ENCODE peak calls at places on chromosomes 11 and 22, in eight cellular contexts. T is stimulated activated CD8-positive, alpha-beta memory T cell treated with anti-CD3 and anti-CD28 coated beads, Interleukin-15, amount 100 ng/mL, for 4 hours; I is upper lobe of right lung; A is RPMI8226; S is midbrain; W is NCI-H2029; P is non-pigmented ciliary epithelial cell; J is naive thymus-derived CD4-positive, alpha-beta T cell. X is an unnamed sample.

GRCh38 chr11:105673089-105673488 is 63.2 kb downstream of the GRIA4 start:
- DNase-seq in S (peak), J (no peak), I (no peak), T (no peak), W (no peak), P (peak), A (peak), X (peak)

GRCh38 chr11:73410627-73411026 is 34.4 kb downstream of the RELT start:
- DNase-seq in W (no peak), J (no peak), I (no peak), P (no peak), T (no peak), S (no peak), A (no peak), X (no peak)

GRCh38 chr22:46735747-46736608 is 2.1 kb downstream of the CERK start:
- DNase-seq in J (no peak), I (no peak), A (no peak), W (no peak), P (no peak), S (no peak), T (no peak), X (no peak)

GRCh38 chr11:6351782-6352181 is 31.5 kb upstream of the CAVIN3 start:
- DNase-seq in A (no peak), T (no peak), J (no peak), I (no peak), W (no peak), P (no peak), S (no peak), X (no peak)

GRCh38 chr22:27990879-27991278 is 71.8 kb upstream of the PITPNB start:
- DNase-seq in I (no peak), A (peak), S (no peak), J (no peak), P (no peak), W (no peak), T (no peak), X (no peak)

GRCh38 chr11:68384530-68385081 is 72.2 kb downstream of the LRP5 start:
- DNase-seq in S (no peak), W (no peak), J (no peak), A (no peak), I (no peak), T (no peak), P (no peak), X (no peak)

GRCh38 chr22:50270302-50271010 is at the start of gene MAPK11:
- DNase-seq in J (peak), S (peak), A (peak), P (no peak), I (peak), W (peak), T (peak), X (no peak)

GRCh38 chr11:71431271-71431670 is 16.9 kb downstream of the DHCR7 start:
- DNase-seq in I (peak), T (no peak), P (no peak), A (no peak), J (no peak), S (no peak), W (no peak), X (no peak)

GRCh38 chr11:10305964-10306918 is 1.4 kb downstream of the ADM start:
- DNase-seq in J (peak), I (no peak), T (no peak), S (no peak), W (peak), A (peak), P (no peak), X (peak)

GRCh38 chr11:109865558-109866186 is 227.5 kb upstream of the ZC3H12C start:
- DNase-seq in S (peak), W (no peak), I (no peak), P (no peak), A (no peak), T (no peak), J (no peak), X (no peak)

GRCh38 chr22:23759566-23759965 is 3.2 kb upstream of the C22orf15 start:
- DNase-seq in I (no peak), J (no peak), A (no peak), T (no peak), P (no peak), W (no peak), S (no peak), X (no peak)

GRCh38 chr11:44623321-44623715 is 57.9 kb downstream of the CD82 start:
- DNase-seq in P (no peak), J (no peak), I (peak), W (no peak), S (no peak), A (no peak), T (no peak), X (no peak)

GRCh38 chr11:78417888-78418583 is 416 bp upstream of the GAB2 start:
- DNase-seq in S (peak), I (peak), J (peak), A (peak), P (no peak), W (peak), T (peak), X (peak)

GRCh38 chr11:2312232-2313042 is 10.6 kb downstream of the TSPAN32 start:
- DNase-seq in W (no peak), J (no peak), I (peak), A (no peak), P (no peak), T (no peak), S (no peak), X (no peak)

GRCh38 chr11:66604161-66604560 is 11.2 kb downstream of the CCS start:
- DNase-seq in P (no peak), T (no peak), S (no peak), W (no peak), I (no peak), A (no peak), J (no peak), X (no peak)

GRCh38 chr22:42769574-42770447 is 49.1 kb upstream of the A4GALT start:
- DNase-seq in W (no peak), A (peak), S (no peak), J (no peak), I (peak), P (peak), T (no peak), X (no peak)

GRCh38 chr11:45208135-45208534 is 61.7 kb downstream of the PRDM11 start:
- DNase-seq in J (no peak), S (no peak), P (no peak), T (no peak), W (peak), I (no peak), A (no peak), X (no peak)

GRCh38 chr22:31579835-31580242 is 82.2 kb downstream of the PISD start:
- DNase-seq in J (no peak), P (no peak), W (peak), S (no peak), A (no peak), T (no peak), I (no peak), X (no peak)

GRCh38 chr11:47980093-47980906 is at the start of gene PTPRJ:
- DNase-seq in J (peak), S (peak), W (peak), P (no peak), I (peak), A (peak), T (peak), X (peak)

GRCh38 chr11:63917685-63918523 is 940 bp upstream of the RCOR2 start:
- DNase-seq in A (peak), S (peak), T (no peak), I (no peak), J (peak), W (peak), P (no peak), X (no peak)

GRCh38 chr11:1546077-1546535 is 26.0 kb downstream of the DUSP8 start:
- DNase-seq in J (no peak), T (no peak), P (no peak), A (peak), S (no peak), I (no peak), W (no peak), X (no peak)

GRCh38 chr11:10909141-10909883 is 51.5 kb upstream of the ZBED5 start:
- DNase-seq in I (no peak), W (no peak), S (no peak), P (no peak), A (no peak), J (no peak), T (no peak), X (no peak)

GRCh38 chr11:105137286-105137685 is 2.3 kb downstream of the CARD18 start:
- DNase-seq in W (no peak), S (no peak), T (no peak), I (no peak), J (no peak), P (no peak), A (no peak), X (no peak)

GRCh38 chr11:116099541-116099940 is 595.3 kb upstream of the CADM1 start:
- DNase-seq in A (no peak), P (no peak), W (no peak), J (no peak), S (no peak), T (no peak), I (no peak), X (no peak)

GRCh38 chr11:1151366-1152315 is 6.1 kb upstream of the MUC5AC start:
- DNase-seq in T (no peak), P (no peak), J (no peak), I (peak), S (no peak), A (peak), W (no peak), X (no peak)

GRCh38 chr11:17668166-17668565 is 51.2 kb upstream of the MYOD1 start:
- DNase-seq in W (no peak), S (no peak), I (no peak), P (no peak), J (no peak), T (no peak), A (no peak), X (no peak)

GRCh38 chr11:2688381-2689231 is 11.2 kb downstream of the KCNQ1OT1 start:
- DNase-seq in T (no peak), I (peak), J (no peak), S (no peak), W (no peak), A (peak), P (no peak), X (no peak)

GRCh38 chr11:27353593-27354358 is 9.2 kb downstream of the CCDC34 start:
- DNase-seq in I (no peak), T (no peak), P (peak), W (no peak), J (no peak), A (no peak), S (no peak), X (no peak)

GRCh38 chr11:34987617-34988016 is 71.2 kb downstream of the PDHX start:
- DNase-seq in J (no peak), I (no peak), P (no peak), A (no peak), S (no peak), W (no peak), T (no peak), X (no peak)

GRCh38 chr22:38350444-38351359 is 33.5 kb upstream of the CSNK1E start:
- DNase-seq in P (no peak), J (no peak), W (no peak), A (no peak), T (no peak), I (peak), S (no peak), X (no peak)

GRCh38 chr22:39349506-39349966 is 255 bp upstream of the SYNGR1 start:
- DNase-seq in S (peak), I (no peak), W (no peak), J (peak), T (no peak), A (no peak), P (no peak), X (no peak)

GRCh38 chr11:9802291-9802861 is 138.5 kb downstream of the SWAP70 start:
- DNase-seq in I (no peak), T (no peak), J (no peak), P (no peak), W (no peak), S (no peak), A (no peak), X (peak)

GRCh38 chr11:6297831-6298230 is 22.5 kb downstream of the CAVIN3 start:
- DNase-seq in I (no peak), J (no peak), T (no peak), S (no peak), P (no peak), A (no peak), W (no peak), X (peak)

GRCh38 chr11:31655483-31655882 is 145.9 kb downstream of the ELP4 start:
- DNase-seq in T (no peak), J (no peak), I (no peak), W (no peak), P (peak), A (no peak), S (no peak), X (peak)

GRCh38 chr11:128259816-128260215 is 327.5 kb downstream of the ETS1 start:
- DNase-seq in A (no peak), T (no peak), S (no peak), J (no peak), W (no peak), P (no peak), I (no peak), X (no peak)

GRCh38 chr11:69075421-69076128 is 26.8 kb downstream of the TPCN2 start:
- DNase-seq in J (no peak), I (no peak), T (no peak), S (peak), W (no peak), P (peak), A (no peak), X (no peak)

GRCh38 chr11:118343981-118344521 is at the start of gene CD3G:
- DNase-seq in T (peak), J (peak), P (no peak), S (no peak), W (no peak), A (no peak), I (no peak), X (no peak)

GRCh38 chr11:34213366-34213765 is 107.9 kb downstream of the NAT10 start:
- DNase-seq in A (no peak), J (no peak), T (no peak), W (no peak), I (no peak), P (no peak), S (no peak), X (no peak)

GRCh38 chr11:88979641-88980040 is 86.1 kb downstream of the GRM5 start:
- DNase-seq in T (no peak), W (no peak), S (no peak), I (no peak), A (no peak), J (no peak), P (peak), X (peak)

X was measured in RWPE1.